ENCODE peak calls at places on chromosomes 2 and 18, in six cellular contexts. Z is adrenal gland, L is choroid plexus epithelial cell, V is fibroblast of the aortic adventitia, P is left ventricle myocardium inferior, T is brain microvascular endothelial cell. A is an unnamed sample.

GRCh38 chr2:20012032-20012281 is 511 bp downstream of the MATN3 start:
- DNase-seq in L (no peak), P (no peak), Z (no peak), V (no peak), T (no peak), A (no peak)

GRCh38 chr2:230893881-230894781 is 29.4 kb downstream of the ITM2C start:
- DNase-seq in T (no peak), Z (peak; percentile 21), L (no peak), P (no peak), V (no peak), A (no peak)

GRCh38 chr2:170816499-170817246 is at the start of gene GAD1:
- DNase-seq in L (peak; percentile 35), T (peak; percentile 56), P (peak; percentile 24), V (peak; percentile 42), Z (peak; percentile 74), A (peak; percentile 45)

GRCh38 chr2:71896385-71897144 is 251.1 kb downstream of the CYP26B1 start:
- DNase-seq in P (no peak), Z (peak; percentile 33), T (no peak), L (no peak), V (no peak), A (no peak)

GRCh38 chr2:111670776-111671175 is 213.2 kb downstream of the ANAPC1 start:
- DNase-seq in T (no peak), L (no peak), V (no peak), P (no peak), Z (peak; percentile 29), A (no peak)

GRCh38 chr18:62073882-62074281 is 113.0 kb downstream of the PIGN start:
- DNase-seq in Z (no peak), P (no peak), T (no peak), L (no peak), V (no peak), A (no peak)

GRCh38 chr2:88038263-88039105 is 17.1 kb downstream of the KRCC1 start:
- DNase-seq in Z (no peak), V (peak; percentile 82), P (no peak), T (peak; percentile 78), L (peak; percentile 95), A (peak; percentile 97)

GRCh38 chr2:200223385-200223784 is 83.1 kb upstream of the SPATS2L start:
- DNase-seq in V (peak; percentile 51), T (no peak), Z (no peak), L (no peak), P (no peak), A (peak; percentile 44)

GRCh38 chr2:164717000-164717597 is 95.8 kb upstream of the GRB14 start:
- DNase-seq in V (peak; percentile 70), T (no peak), P (no peak), L (peak; percentile 65), Z (no peak), A (peak; percentile 45)

GRCh38 chr18:58242435-58242834 is 198.4 kb downstream of the NEDD4L start:
- DNase-seq in L (no peak), V (no peak), P (no peak), T (no peak), Z (no peak), A (no peak)

GRCh38 chr18:59960272-59960671 is 60.5 kb downstream of the PMAIP1 start:
- DNase-seq in P (no peak), L (no peak), V (no peak), T (no peak), Z (no peak), A (no peak)

GRCh38 chr18:59961086-59961485 is 61.3 kb downstream of the PMAIP1 start:
- DNase-seq in V (no peak), Z (no peak), T (no peak), L (no peak), P (no peak), A (no peak)

GRCh38 chr18:59957957-59958356 is 58.2 kb downstream of the PMAIP1 start:
- DNase-seq in L (peak; percentile 77), Z (peak; percentile 85), P (peak; percentile 41), V (peak; percentile 52), T (peak; percentile 77), A (peak; percentile 68)

GRCh38 chr18:59959079-59959478 is 59.3 kb downstream of the PMAIP1 start:
- DNase-seq in P (no peak), V (no peak), T (no peak), Z (no peak), L (no peak), A (peak; percentile 35)

GRCh38 chr18:59959606-59960005 is 59.8 kb downstream of the PMAIP1 start:
- DNase-seq in L (no peak), T (no peak), Z (no peak), V (no peak), P (no peak), A (no peak)
- H3K4me3 ChIP-seq in L (no peak overlapping the region), T (no peak overlapping the region), Z (no peak overlapping the region), V (no peak overlapping the region), P (no peak overlapping the region), A (no peak overlapping the region)

DNA sequence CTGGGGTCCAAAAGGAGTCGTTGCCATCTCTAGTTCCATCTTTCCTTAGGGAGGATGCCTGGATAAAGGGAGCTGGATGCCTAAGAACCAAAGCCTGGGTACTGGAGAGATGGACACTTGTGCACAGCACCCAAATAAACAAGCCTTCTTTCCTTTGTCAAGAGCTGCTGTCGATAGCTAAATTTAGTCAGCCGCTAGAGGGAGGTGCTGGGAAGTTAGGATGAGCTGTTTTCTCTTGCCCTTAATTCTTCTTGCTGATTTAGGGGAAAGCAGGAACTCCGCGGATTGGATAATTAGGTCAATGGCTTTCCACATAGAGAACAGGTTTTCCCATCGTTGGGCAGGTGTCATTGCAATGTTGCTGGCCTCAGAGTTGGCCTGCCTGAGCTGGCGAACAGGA is 30.9 kb upstream of the SERPINB12 start:
- DNase-seq in Z (no peak), P (no peak), L (peak; percentile 80), V (peak; percentile 55), T (peak; percentile 27), A (peak; percentile 64)
- TF ChIP-seq CTCF in Z (peak; percentile 43), P (peak; percentile 62), L (peak; percentile 87), V (peak; percentile 76), T (peak; percentile 88), A (peak; percentile 78)

DNA sequence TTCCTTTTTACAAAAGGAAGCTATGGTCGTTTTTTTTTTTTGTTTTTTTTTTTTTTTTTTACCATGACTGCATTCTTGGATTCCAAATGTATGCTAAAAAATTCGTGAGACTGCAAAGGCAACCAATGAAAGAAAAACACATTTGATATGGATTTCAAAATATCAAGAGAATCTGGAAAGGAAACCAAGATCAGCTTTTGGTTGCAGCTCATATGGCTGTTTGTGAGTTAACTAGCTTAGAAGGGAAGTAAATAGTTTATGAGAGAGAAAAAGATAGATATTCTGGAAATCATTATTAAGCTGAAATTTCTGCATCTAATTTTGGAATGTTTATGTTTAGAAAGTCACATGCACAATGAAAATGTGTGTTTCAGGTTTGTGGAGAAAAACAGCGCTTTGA is 110.3 kb downstream of the PRPF40A start:
- DNase-seq in V (no peak), L (no peak), T (no peak), Z (no peak), P (no peak), A (no peak)
- H3K4me3 ChIP-seq in V (no peak overlapping the region), L (no peak overlapping the region), T (no peak overlapping the region), Z (no peak overlapping the region), P (no peak overlapping the region), A (no peak overlapping the region)

GRCh38 chr2:237509905-237510304 is 22.9 kb downstream of the MLPH start:
- DNase-seq in P (no peak), V (no peak), T (no peak), Z (no peak), L (no peak), A (no peak)
- TF ChIP-seq CTCF in P (no peak), V (no peak), T (no peak), Z (no peak), L (no peak), A (no peak)

A was measured in fibroblast of mammary gland.